ENCODE peak calls at places on chromosomes 13 and 19, in six cellular contexts. R, B, I, J, P and N are unnamed samples.

GRCh38 chr19:55484571-55485438 is at the start of gene NAT14:
- DNase-seq in R (no peak), B (peak; percentile 62), I (no peak), J (no peak), P (peak; percentile 71), N (peak; percentile 33)

GRCh38 chr19:30649934-30650614 is 277.9 kb downstream of the ZNF536 start:
- DNase-seq in R (peak; percentile 18), B (peak; percentile 31), I (no peak), J (no peak), P (peak; percentile 63), N (no peak)

GRCh38 chr13:30615851-30616311 is 1.8 kb upstream of the USPL1 start:
- DNase-seq in R (peak; percentile 24), B (peak; percentile 40), I (no peak), J (no peak), P (peak; percentile 61), N (no peak)

GRCh38 chr13:113930711-113931637 is 42.9 kb downstream of the C13orf46 start:
- DNase-seq in R (no peak), B (no peak), I (peak; percentile 31), J (no peak), P (no peak), N (no peak)

GRCh38 chr13:105778196-105778595 is 757.3 kb downstream of the EFNB2 start:
- DNase-seq in R (peak; percentile 92), B (peak; percentile 94), I (no peak), J (no peak), P (peak; percentile 28), N (no peak)

GRCh38 chr13:72458701-72459100 is 268.7 kb downstream of the MZT1 start:
- DNase-seq in R (peak; percentile 22), B (peak; percentile 36), I (no peak), J (no peak), P (peak; percentile 7), N (no peak)

GRCh38 chr13:100382787-100383186 is 205.8 kb downstream of the GGACT start:
- DNase-seq in R (peak; percentile 51), B (peak; percentile 63), I (no peak), J (no peak), P (peak; percentile 35), N (no peak)

GRCh38 chr19:8355631-8356402 is 8.1 kb upstream of the ANGPTL4 start:
- DNase-seq in R (peak; percentile 96), B (peak; percentile 98), I (no peak), J (no peak), P (peak; percentile 97), N (no peak)

GRCh38 chr19:22332924-22333323 is 46.7 kb downstream of the ZNF729 start:
- DNase-seq in R (no peak), B (peak; percentile 9), I (no peak), J (no peak), P (no peak), N (no peak)

GRCh38 chr19:55667511-55667910 is 7.5 kb upstream of the EPN1 start:
- DNase-seq in R (no peak), B (no peak), I (no peak), J (no peak), P (no peak), N (no peak)

GRCh38 chr19:23440207-23440606 is 44.9 kb upstream of the ZNF91 start:
- DNase-seq in R (no peak), B (no peak), I (no peak), J (no peak), P (no peak), N (no peak)

GRCh38 chr19:57434386-57435061 is 601 bp upstream of the ZNF749 start:
- DNase-seq in R (no peak), B (no peak), I (no peak), J (no peak), P (no peak), N (no peak)

GRCh38 chr19:3423183-3423829 is 56.9 kb downstream of the NFIC start:
- DNase-seq in R (no peak), B (no peak), I (no peak), J (no peak), P (peak; percentile 47), N (no peak)

GRCh38 chr19:42443944-42444398 is 1.2 kb upstream of the CXCL17 start:
- DNase-seq in R (no peak), B (no peak), I (no peak), J (no peak), P (no peak), N (peak; percentile 44)

GRCh38 chr13:80921971-80922370 is 581.0 kb upstream of the SPRY2 start:
- DNase-seq in R (no peak), B (no peak), I (no peak), J (no peak), P (peak; percentile 27), N (no peak)

GRCh38 chr19:31290926-31291590 is 58.2 kb downstream of the TSHZ3 start:
- DNase-seq in R (no peak), B (peak; percentile 29), I (no peak), J (no peak), P (no peak), N (no peak)

GRCh38 chr19:35404879-35405622 is 34.2 kb downstream of the GPR42 start:
- DNase-seq in R (peak; percentile 80), B (peak; percentile 85), I (no peak), J (no peak), P (peak; percentile 96), N (no peak)

GRCh38 chr19:37997911-37998344 is 90.9 kb downstream of the SIPA1L3 start:
- DNase-seq in R (peak; percentile 97), B (peak; percentile 98), I (no peak), J (no peak), P (peak; percentile 90), N (no peak)

GRCh38 chr19:10270180-10270615 is 722 bp upstream of the ICAM1 start:
- DNase-seq in R (no peak), B (no peak), I (peak; percentile 80), J (peak; percentile 93), P (peak; percentile 68), N (peak; percentile 82)

GRCh38 chr19:4688587-4688986 is 18.4 kb upstream of the MYDGF start:
- DNase-seq in R (no peak), B (no peak), I (no peak), J (no peak), P (no peak), N (no peak)

GRCh38 chr13:44719857-44720671 is 143.9 kb upstream of the TSC22D1 start:
- DNase-seq in R (peak; percentile 99), B (peak; percentile 99), I (no peak), J (no peak), P (peak; percentile 90), N (no peak)

GRCh38 chr13:99655351-99656091 is 154.2 kb downstream of the TM9SF2 start:
- DNase-seq in R (peak; percentile 89), B (peak; percentile 90), I (peak; percentile 93), J (no peak), P (no peak), N (no peak)

GRCh38 chr13:98509271-98510155 is 67.4 kb downstream of the STK24 start:
- DNase-seq in R (peak; percentile 86), B (peak; percentile 89), I (no peak), J (peak; percentile 74), P (peak; percentile 83), N (peak; percentile 80)

GRCh38 chr13:39035799-39036198 is 2.1 kb downstream of the PROSER1 start:
- DNase-seq in R (no peak), B (no peak), I (no peak), J (no peak), P (no peak), N (no peak)

GRCh38 chr13:93338030-93338429 is 111.4 kb downstream of the GPC6 start:
- DNase-seq in R (no peak), B (no peak), I (no peak), J (no peak), P (no peak), N (no peak)

GRCh38 chr19:29491995-29492577 is 33.7 kb upstream of the VSTM2B start:
- DNase-seq in R (no peak), B (no peak), I (no peak), J (no peak), P (no peak), N (no peak)

GRCh38 chr13:70171151-70171550 is 62.9 kb upstream of the KLHL1 start:
- DNase-seq in R (no peak), B (no peak), I (no peak), J (no peak), P (no peak), N (no peak)

GRCh38 chr13:35475131-35475959 is 1.1 kb downstream of the MAB21L1 start:
- DNase-seq in R (peak; percentile 26), B (peak; percentile 47), I (no peak), J (no peak), P (peak; percentile 28), N (peak; percentile 9)
- H3K4me3 ChIP-seq in R (peak overlapping the region; percentile 77), B (peak overlapping the region; percentile 63), I (peak overlapping the region; percentile 28), J (peak overlapping the region; percentile 37), P (no peak overlapping the region), N (no peak overlapping the region)

DNA sequence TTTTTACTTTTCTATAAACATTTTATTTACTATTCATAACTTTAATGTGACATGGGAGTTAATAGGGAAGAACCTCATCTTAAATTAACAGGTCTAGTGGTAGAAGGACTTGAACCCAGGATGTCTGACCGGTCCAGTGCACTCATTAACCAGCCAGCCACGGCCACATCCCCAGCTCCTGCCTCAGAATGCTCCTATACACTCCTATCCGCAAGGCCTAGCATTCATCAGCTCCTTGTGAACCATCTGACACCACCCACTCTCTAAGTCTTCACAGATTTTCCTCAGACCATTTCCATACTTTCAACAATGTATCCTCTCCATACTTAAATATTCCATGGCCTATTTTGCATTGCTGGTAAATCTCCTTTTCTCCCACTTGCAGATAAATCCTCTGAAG is 98.3 kb downstream of the KLF12 start:
- DNase-seq in R (no peak), B (no peak), I (no peak), J (no peak), P (no peak), N (no peak)
- TF ChIP-seq CTCF in R (no peak), B (no peak), I (no peak), J (no peak), P (no peak), N (no peak)

DNA sequence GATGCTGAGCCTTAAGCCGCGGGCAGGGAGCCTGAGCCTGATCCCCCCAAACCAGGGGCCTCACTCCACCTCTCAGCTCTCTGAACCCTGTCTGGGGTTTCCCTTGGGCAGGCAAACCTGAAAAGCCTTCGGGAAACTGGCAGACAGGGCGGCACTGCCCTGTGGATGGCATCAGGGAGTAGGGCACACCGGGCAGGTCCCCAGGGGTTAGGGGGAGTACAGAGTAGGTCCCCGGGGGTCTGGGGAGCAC is 9.7 kb downstream of the MKNK2 start:
- DNase-seq in R (no peak), B (no peak), I (no peak), J (no peak), P (no peak), N (no peak)
- H3K4me3 ChIP-seq in R (no peak overlapping the region), B (no peak overlapping the region), I (peak overlapping the region; percentile 45), J (peak overlapping the region; percentile 43), P (peak overlapping the region; percentile 16), N (no peak overlapping the region)

DNA sequence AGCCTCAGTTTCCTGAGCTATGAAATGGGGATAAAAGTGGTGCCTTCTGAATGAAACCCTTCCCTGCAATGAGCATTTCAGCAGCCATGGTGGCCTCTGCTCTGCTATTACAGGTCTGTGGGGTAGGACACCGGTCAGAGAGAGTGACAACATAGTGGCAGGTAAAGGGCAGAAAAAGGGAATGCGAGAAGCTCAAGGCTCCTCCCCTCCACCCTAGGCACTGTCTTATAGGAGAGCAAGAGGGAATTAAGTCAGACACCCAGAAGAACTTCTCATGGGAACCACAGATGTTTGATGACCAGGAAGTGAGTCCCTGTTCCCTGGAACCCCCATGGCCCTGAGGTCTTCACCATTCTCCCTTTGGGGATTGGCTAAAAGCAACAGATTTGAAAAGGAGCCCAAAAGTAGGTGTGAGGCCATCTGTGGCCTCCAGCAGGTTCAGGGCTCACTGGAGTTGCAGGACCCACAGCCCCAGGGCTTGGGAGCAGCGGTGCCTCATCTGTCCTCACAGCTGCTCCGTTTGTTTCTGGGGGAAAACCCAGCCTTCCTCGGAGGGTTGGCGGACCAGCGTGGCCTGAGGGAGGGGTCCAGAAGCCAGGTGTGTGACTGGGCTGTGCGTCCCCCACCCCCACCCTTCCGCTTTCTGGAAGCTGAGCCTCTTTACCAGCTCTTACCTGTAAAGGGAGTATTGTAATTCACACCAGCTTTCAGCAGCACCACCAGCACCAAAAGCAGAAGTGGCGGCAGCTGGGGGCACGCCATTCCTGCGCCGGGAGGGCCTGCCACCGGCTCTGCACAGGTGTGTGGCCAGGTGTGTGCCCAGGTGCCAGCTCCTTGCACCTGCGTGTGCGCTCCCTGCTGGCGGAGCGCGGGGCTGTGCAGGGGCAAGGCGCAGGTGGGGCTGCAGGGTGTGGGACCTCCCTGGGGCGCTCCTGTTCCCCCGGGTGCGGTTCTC is 19.4 kb downstream of the IQCN start:
- DNase-seq in R (no peak), B (no peak), I (no peak), J (no peak), P (no peak), N (peak; percentile 70)
- TF ChIP-seq CTCF in R (no peak), B (no peak), I (no peak), J (peak; percentile 17), P (no peak), N (peak; percentile 35)